ENCODE peak calls at places on chromosomes 12 and 14, in ten cellular contexts. P, O, I, D, E, U, N, R, H and Q are unnamed samples.

GRCh38 chr14:23449314-23449713 is 13.9 kb upstream of the MYH7 start:
- DNase-seq in P (no peak), O (no peak), I (no peak), D (no peak), E (no peak), U (no peak), N (no peak), R (no peak), H (no peak), Q (no peak)

GRCh38 chr14:59358105-59358504 is 107.1 kb downstream of the GPR135 start:
- DNase-seq in P (no peak), O (peak), I (no peak), D (no peak), E (peak), U (no peak), N (no peak), R (peak), H (peak), Q (no peak)

GRCh38 chr14:35944847-35945246 is 118.7 kb downstream of the BRMS1L start:
- DNase-seq in P (no peak), O (no peak), I (peak), D (peak), E (no peak), U (no peak), N (no peak), R (no peak), H (no peak), Q (no peak)

GRCh38 chr12:31236998-31237637 is 88.8 kb downstream of the SINHCAF start:
- DNase-seq in P (no peak), O (no peak), I (no peak), D (no peak), E (no peak), U (no peak), N (no peak), R (no peak), H (no peak), Q (peak)

GRCh38 chr12:34390846-34391700 is 368.8 kb downstream of the ALG10 start:
- DNase-seq in P (no peak), O (no peak), I (no peak), D (no peak), E (no peak), U (no peak), N (no peak), R (no peak), H (no peak), Q (no peak)

GRCh38 chr12:65696227-65696626 is 128.1 kb upstream of the HMGA2 start:
- DNase-seq in P (no peak), O (no peak), I (no peak), D (no peak), E (no peak), U (no peak), N (no peak), R (no peak), H (peak), Q (no peak)

GRCh38 chr14:54627325-54627717 is 60.4 kb downstream of the SAMD4A start:
- DNase-seq in P (no peak), O (no peak), I (no peak), D (no peak), E (no peak), U (peak), N (no peak), R (no peak), H (peak), Q (no peak)

GRCh38 chr14:32662234-32662633 is 276.4 kb upstream of the NPAS3 start:
- DNase-seq in P (no peak), O (no peak), I (no peak), D (no peak), E (no peak), U (no peak), N (no peak), R (no peak), H (peak), Q (no peak)